ENCODE peak calls at places on chromosomes 11 and 22, in five cellular contexts. C is dorsolateral prefrontal cortex, A is stomach, O is psoas muscle, F is endothelial cell. N is an unnamed sample.

GRCh38 chr11:59053387-59053786 is 32.7 kb upstream of the GLYATL1B start:
- DNase-seq in C (peak), A (peak), O (peak), F (peak), N (peak)

GRCh38 chr22:48897959-48898358 is 929.7 kb downstream of the BRD1 start:
- DNase-seq in C (no peak), A (no peak), O (no peak), F (no peak), N (no peak)

GRCh38 chr11:2198621-2199365 is 27.2 kb upstream of the TH start:
- DNase-seq in C (no peak), A (no peak), O (peak), F (no peak), N (no peak)

GRCh38 chr11:117010808-117011540 is 87.3 kb downstream of the SIK3 start:
- DNase-seq in C (no peak), A (no peak), O (no peak), F (no peak), N (no peak)

GRCh38 chr11:62472063-62472884 is 53.4 kb downstream of the SCGB1A1 start:
- DNase-seq in C (no peak), A (no peak), O (no peak), F (no peak), N (no peak)

GRCh38 chr22:46866591-46866990 is 104.1 kb downstream of the TBC1D22A start:
- DNase-seq in C (no peak), A (no peak), O (no peak), F (no peak), N (no peak)

GRCh38 chr22:22911327-22912134 is 23.9 kb downstream of the IGLL5 start:
- DNase-seq in C (no peak), A (no peak), O (no peak), F (no peak), N (no peak)

GRCh38 chr11:28483072-28483867 is 375.1 kb downstream of the METTL15 start:
- DNase-seq in C (no peak), A (no peak), O (no peak), F (no peak), N (no peak)

GRCh38 chr22:39910875-39911601 is 10.2 kb downstream of the GRAP2 start:
- DNase-seq in C (no peak), A (no peak), O (no peak), F (no peak), N (no peak)

GRCh38 chr22:27011717-27012116 is 354.3 kb downstream of the MIAT start:
- DNase-seq in C (no peak), A (no peak), O (no peak), F (no peak), N (no peak)

GRCh38 chr22:49454726-49455125 is 372.9 kb downstream of the BRD1 start:
- DNase-seq in C (no peak), A (no peak), O (no peak), F (no peak), N (no peak)

GRCh38 chr11:2645779-2646118 is 54.0 kb downstream of the KCNQ1OT1 start:
- DNase-seq in C (no peak), A (no peak), O (no peak), F (no peak), N (no peak)

GRCh38 chr11:20376162-20376561 is 11.4 kb upstream of the PRMT3 start:
- DNase-seq in C (no peak), A (no peak), O (no peak), F (no peak), N (no peak)

GRCh38 chr11:1652778-1653540 is 23.4 kb downstream of the KRTAP5-5 start:
- DNase-seq in C (peak), A (peak), O (peak), F (peak), N (peak)

GRCh38 chr11:15127341-15127740 is 12.6 kb downstream of the INSC start:
- DNase-seq in C (no peak), A (no peak), O (no peak), F (no peak), N (no peak)

GRCh38 chr11:117769530-117769929 is 27.5 kb downstream of the DSCAML1 start:
- DNase-seq in C (no peak), A (no peak), O (no peak), F (no peak), N (no peak)

GRCh38 chr11:10886652-10887250 is 28.9 kb upstream of the ZBED5 start:
- DNase-seq in C (no peak), A (no peak), O (no peak), F (no peak), N (no peak)

GRCh38 chr22:30287626-30288413 is 1.5 kb downstream of the CASTOR1 start:
- DNase-seq in C (peak), A (peak), O (peak), F (peak), N (peak)

GRCh38 chr11:118338637-118339061 is 3.9 kb downstream of the CD3D start:
- DNase-seq in C (no peak), A (peak), O (no peak), F (no peak), N (no peak)

GRCh38 chr11:44989831-44990566 is 39.3 kb upstream of the TP53I11 start:
- DNase-seq in C (no peak), A (peak), O (peak), F (no peak), N (no peak)

GRCh38 chr11:130583866-130584265 is 135.4 kb downstream of the ADAMTS15 start:
- DNase-seq in C (peak), A (no peak), O (no peak), F (no peak), N (no peak)

DNA sequence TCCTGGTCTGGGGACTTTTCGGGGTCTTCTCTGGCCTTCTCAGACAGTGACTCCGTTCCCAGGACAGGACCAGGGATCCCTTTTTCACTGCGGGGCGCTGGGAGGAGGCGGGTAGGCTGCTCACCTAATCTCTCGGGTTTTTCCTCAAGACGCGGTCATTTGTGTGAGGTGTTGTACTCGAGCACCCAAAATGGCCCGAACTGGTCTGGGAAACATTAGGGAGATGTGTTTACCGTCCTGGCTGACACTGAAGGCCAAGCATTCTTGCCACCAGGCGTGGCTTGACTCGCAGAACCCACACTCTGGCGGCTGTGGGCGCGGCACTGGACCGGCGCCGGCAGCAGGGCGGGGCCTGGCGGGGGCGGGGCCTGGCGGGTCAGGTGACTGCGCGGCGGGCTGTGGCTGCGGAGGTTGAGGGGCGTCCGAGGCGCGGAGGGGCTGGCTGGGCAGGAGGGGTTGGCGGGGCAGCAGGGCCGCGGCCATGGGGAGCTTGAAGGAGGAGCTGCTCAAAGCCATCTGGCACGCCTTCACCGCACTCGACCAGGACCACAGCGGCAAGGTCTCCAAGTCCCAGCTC is at the start of gene SWAP70:
- DNase-seq in C (peak), A (peak), O (peak), F (peak), N (peak)
- TF ChIP-seq CTCF in C (no peak), A (peak), O (peak), F (peak), N (no peak)

DNA sequence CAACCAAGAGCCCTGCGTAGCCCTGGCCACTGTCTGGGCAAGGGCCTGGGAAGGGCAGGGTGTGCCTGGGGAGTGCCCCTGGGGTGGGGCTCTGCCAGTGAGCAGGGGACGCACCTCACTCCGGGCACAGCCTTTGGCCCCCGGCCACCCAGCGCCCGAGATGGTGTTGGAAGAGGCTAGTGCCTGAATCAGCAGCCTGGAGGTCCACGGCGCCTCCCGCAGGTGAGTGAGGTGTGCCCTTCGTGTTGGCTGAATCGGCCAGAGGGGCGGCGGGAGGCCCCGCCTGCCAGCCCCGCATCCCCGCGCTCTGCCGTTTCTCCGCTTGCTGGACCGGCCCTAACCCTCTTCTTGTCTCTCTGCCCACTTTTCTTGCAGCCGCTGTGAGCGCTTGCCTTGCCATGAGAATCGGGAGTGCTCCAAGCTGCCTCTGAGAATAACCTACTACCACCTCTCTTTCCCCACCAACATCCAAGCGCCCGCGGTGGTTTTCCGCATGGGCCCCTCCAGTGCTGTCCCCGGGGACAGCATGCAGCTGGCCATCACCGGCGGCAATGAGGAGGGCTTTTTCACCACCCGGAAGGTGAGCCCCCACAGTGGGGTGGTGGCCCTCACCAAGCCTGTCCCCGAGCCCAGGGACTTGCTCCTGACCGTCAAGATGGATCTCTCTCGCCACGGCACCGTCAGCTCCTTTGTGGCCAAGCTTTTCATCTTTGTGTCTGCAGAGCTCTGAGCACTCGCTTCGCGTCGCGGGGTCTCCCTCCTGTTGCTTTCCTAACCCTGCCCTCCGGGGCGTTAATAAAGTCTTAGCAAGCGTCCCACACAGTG is 60.1 kb downstream of the FBLN1 start:
- DNase-seq in C (no peak), A (no peak), O (peak), F (no peak), N (no peak)
- TF ChIP-seq CTCF in C (no peak), A (no peak), O (no peak), F (no peak), N (no peak)

DNA sequence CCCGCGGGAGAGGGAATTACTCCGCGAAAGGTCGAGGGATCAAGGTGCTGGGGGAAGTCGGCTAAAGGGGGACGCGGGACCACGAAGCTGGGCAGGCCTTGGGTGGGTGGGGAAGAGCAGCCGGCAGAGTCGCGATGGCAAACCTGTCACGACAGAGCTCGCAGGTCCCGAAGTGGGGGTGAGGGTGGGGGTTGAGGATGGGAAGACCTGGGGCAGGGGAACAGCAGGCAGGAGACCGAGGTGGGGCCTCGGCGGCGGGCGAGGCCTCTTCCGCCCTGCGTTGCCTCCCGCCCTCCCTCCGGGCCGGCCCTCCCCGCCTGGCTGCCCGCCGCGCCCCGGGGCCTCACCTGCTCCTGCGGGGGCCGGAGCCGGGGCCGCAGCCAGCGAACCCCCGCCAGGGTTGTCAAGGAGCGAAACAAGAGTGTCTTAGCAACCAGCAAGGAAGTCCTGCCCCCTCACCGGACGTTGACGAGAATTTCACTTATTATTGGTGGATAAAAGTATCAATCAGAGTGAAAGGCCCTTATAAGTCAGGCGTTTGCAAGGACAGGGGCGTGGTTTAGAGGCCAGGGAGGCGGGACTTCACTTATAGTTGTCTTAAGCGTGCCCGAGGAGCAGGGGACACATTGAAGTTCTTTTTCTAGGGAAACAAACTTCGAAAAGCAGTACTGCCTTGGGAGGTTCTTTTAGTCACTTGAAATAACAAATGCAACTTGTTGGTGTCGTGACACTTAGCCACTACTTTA is at the start of gene DNAL4:
- DNase-seq in C (peak), A (peak), O (peak), F (peak), N (peak)
- TF ChIP-seq CTCF in C (no peak), A (no peak), O (no peak), F (no peak), N (no peak)

GRCh38 chr22:32205974-32206773 is 1.3 kb upstream of the RFPL2 start:
- DNase-seq in C (no peak), A (no peak), O (no peak), F (peak), N (no peak)
- TF ChIP-seq CTCF in C (no peak), A (no peak), O (no peak), F (no peak), N (no peak)

GRCh38 chr11:60938500-60938899 is 13.5 kb downstream of the SLC15A3 start:
- DNase-seq in C (no peak), A (no peak), O (no peak), F (no peak), N (no peak)

GRCh38 chr11:60937144-60937527 is 12.9 kb downstream of the TMEM132A start:
- DNase-seq in C (no peak), A (no peak), O (peak), F (no peak), N (no peak)

GRCh38 chr11:60939301-60939700 is 12.7 kb downstream of the SLC15A3 start:
- DNase-seq in C (no peak), A (no peak), O (no peak), F (no peak), N (no peak)

GRCh38 chr11:60936467-60937143 is 12.3 kb downstream of the TMEM132A start:
- DNase-seq in C (no peak), A (no peak), O (no peak), F (no peak), N (no peak)

GRCh38 chr11:60937811-60938210 is 13.6 kb downstream of the TMEM132A start:
- DNase-seq in C (no peak), A (no peak), O (no peak), F (no peak), N (no peak)
- TF ChIP-seq CTCF in C (no peak), A (no peak), O (no peak), F (no peak), N (no peak)

DNA sequence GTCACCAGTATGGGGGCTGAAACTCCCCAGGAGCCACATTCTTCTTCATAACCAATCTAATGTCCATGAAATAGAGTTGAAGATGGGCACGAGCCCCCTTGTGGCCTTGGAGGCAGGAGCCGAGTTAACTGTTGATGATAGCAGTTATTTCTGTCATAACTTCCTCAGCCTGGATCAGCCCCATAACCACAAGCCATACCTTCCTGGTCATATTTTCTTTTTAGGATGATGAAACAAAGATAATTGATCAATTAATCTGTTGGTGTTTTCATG is 65.0 kb upstream of the TTC12 start:
- DNase-seq in C (no peak), A (no peak), O (no peak), F (no peak), N (no peak)
- TF ChIP-seq CTCF in C (peak), A (no peak), O (peak), F (peak), N (no peak)

DNA sequence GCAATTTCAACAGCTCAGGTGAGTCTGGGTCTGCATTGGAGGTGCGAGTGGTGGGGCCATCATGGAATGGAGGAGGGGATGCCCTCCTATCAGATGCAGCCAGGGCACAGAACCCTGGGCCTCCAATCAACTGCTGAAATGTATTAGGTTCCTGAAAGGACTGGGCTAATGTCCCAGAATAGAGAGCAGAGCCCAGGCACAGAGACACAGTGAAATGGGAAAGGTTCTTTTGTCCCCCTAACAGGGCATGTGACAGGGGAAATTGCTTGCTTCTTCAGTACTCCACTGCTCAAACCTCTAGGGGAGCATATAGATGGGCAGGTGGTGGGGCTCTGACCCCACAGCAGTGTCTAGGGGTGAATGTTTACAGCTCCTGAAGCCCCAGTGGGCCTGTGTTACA is 87.3 kb upstream of the CLPB start:
- DNase-seq in C (no peak), A (no peak), O (no peak), F (no peak), N (no peak)
- TF ChIP-seq CTCF in C (no peak), A (no peak), O (no peak), F (no peak), N (no peak)

GRCh38 chr11:60658409-60658808 is 41.0 kb upstream of the MS4A8 start:
- DNase-seq in C (no peak), A (peak), O (no peak), F (no peak), N (no peak)
- TF ChIP-seq CTCF in C (no peak), A (no peak), O (no peak), F (no peak), N (no peak)

GRCh38 chr11:125253795-125254525 is 89.4 kb downstream of the PKNOX2 start:
- DNase-seq in C (peak), A (no peak), O (no peak), F (no peak), N (no peak)

GRCh38 chr11:125258626-125259025 is 94.1 kb downstream of the PKNOX2 start:
- DNase-seq in C (no peak), A (no peak), O (no peak), F (no peak), N (no peak)

GRCh38 chr11:125256471-125257010 is 92.0 kb downstream of the PKNOX2 start:
- DNase-seq in C (no peak), A (no peak), O (no peak), F (no peak), N (no peak)

GRCh38 chr11:125257751-125258150 is 93.2 kb downstream of the PKNOX2 start:
- DNase-seq in C (no peak), A (no peak), O (no peak), F (no peak), N (no peak)

DNA sequence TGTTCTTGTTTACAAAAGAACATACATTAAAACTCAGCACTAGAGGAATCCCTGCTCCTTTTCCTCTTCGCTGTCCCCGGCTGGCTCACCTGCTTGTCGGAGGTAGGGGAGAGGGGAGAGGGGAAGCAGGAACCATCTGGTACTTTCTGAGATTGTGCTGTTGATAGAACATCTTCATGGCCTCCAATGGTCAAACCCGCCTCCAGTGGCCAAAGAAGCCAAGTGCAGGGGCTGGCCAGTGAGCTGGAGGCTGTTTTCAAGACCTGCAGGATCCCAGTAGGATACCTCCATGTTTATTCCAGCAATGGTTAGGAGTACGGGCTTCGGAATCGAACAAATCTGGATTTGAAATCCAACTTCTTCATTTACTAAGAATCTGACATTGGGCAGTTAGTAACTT is 92.6 kb downstream of the PKNOX2 start:
- DNase-seq in C (no peak), A (no peak), O (no peak), F (peak), N (no peak)
- TF ChIP-seq CTCF in C (no peak), A (no peak), O (no peak), F (peak), N (no peak)

GRCh38 chr11:34566209-34566551 is 52.6 kb upstream of the ELF5 start:
- DNase-seq in C (no peak), A (no peak), O (no peak), F (no peak), N (no peak)

GRCh38 chr11:34566736-34567135 is 53.1 kb upstream of the ELF5 start:
- DNase-seq in C (no peak), A (no peak), O (no peak), F (no peak), N (no peak)

GRCh38 chr11:34564406-34564805 is 50.8 kb upstream of the ELF5 start:
- DNase-seq in C (no peak), A (no peak), O (no peak), F (no peak), N (no peak)

GRCh38 chr11:34564807-34565241 is 51.2 kb upstream of the ELF5 start:
- DNase-seq in C (no peak), A (no peak), O (peak), F (no peak), N (no peak)

GRCh38 chr11:34565417-34566208 is 52.0 kb upstream of the ELF5 start:
- DNase-seq in C (no peak), A (no peak), O (no peak), F (peak), N (no peak)
- TF ChIP-seq CTCF in C (no peak), A (no peak), O (no peak), F (peak), N (peak)

N was measured in CD14-positive monocyte.